ENCODE peak calls at places on chromosomes 1 and 21, in nine cellular contexts. One of them, this sample, is unnamed.

GRCh38 chr1:158998781-158999161 is 10.9 kb upstream of the IFI16 start:
- DNase-seq in spleen: peak
- DNase-seq in HepG2: peak
- DNase-seq in suprapubic skin: no peak
- DNase-seq in endothelial cell of umbilical vein: peak
- DNase-seq in sigmoid colon: peak
- DNase-seq in transverse colon: peak
- DNase-seq in breast epithelium: no peak
- DNase-seq in HCT116: peak
- DNase-seq in this sample: no peak

GRCh38 chr1:150976879-150977694 is 2.5 kb upstream of the CERS2 start:
- DNase-seq in spleen: peak
- DNase-seq in HepG2: peak
- DNase-seq in suprapubic skin: peak
- DNase-seq in endothelial cell of umbilical vein: peak
- DNase-seq in sigmoid colon: peak
- DNase-seq in transverse colon: peak
- DNase-seq in breast epithelium: peak
- DNase-seq in HCT116: peak
- DNase-seq in this sample: peak

GRCh38 chr1:224432141-224432540 is 2.5 kb downstream of the WDR26 start:
- DNase-seq in spleen: no peak
- DNase-seq in HepG2: no peak
- DNase-seq in suprapubic skin: no peak
- DNase-seq in endothelial cell of umbilical vein: peak
- DNase-seq in sigmoid colon: no peak
- DNase-seq in transverse colon: no peak
- DNase-seq in breast epithelium: no peak
- DNase-seq in HCT116: no peak
- DNase-seq in this sample: no peak

GRCh38 chr1:64965239-64966157 is 851 bp downstream of the JAK1 start:
- DNase-seq in spleen: peak
- DNase-seq in HepG2: no peak
- DNase-seq in suprapubic skin: peak
- DNase-seq in endothelial cell of umbilical vein: peak
- DNase-seq in sigmoid colon: peak
- DNase-seq in transverse colon: peak
- DNase-seq in breast epithelium: peak
- DNase-seq in HCT116: no peak
- DNase-seq in this sample: peak

GRCh38 chr1:18360251-18360650 is 120.5 kb upstream of the KLHDC7A start:
- DNase-seq in spleen: no peak
- DNase-seq in HepG2: no peak
- DNase-seq in suprapubic skin: no peak
- DNase-seq in endothelial cell of umbilical vein: no peak
- DNase-seq in sigmoid colon: no peak
- DNase-seq in transverse colon: no peak
- DNase-seq in breast epithelium: no peak
- DNase-seq in HCT116: peak
- DNase-seq in this sample: no peak

GRCh38 chr1:234478152-234478480 is 863 bp downstream of the TARBP1 start:
- DNase-seq in spleen: peak
- DNase-seq in HepG2: peak
- DNase-seq in suprapubic skin: no peak
- DNase-seq in endothelial cell of umbilical vein: no peak
- DNase-seq in sigmoid colon: no peak
- DNase-seq in transverse colon: peak
- DNase-seq in breast epithelium: peak
- DNase-seq in HCT116: no peak
- DNase-seq in this sample: peak

GRCh38 chr21:31622397-31622796 is 37.1 kb upstream of the SOD1 start:
- DNase-seq in spleen: no peak
- DNase-seq in HepG2: no peak
- DNase-seq in suprapubic skin: no peak
- DNase-seq in endothelial cell of umbilical vein: no peak
- DNase-seq in sigmoid colon: no peak
- DNase-seq in transverse colon: no peak
- DNase-seq in breast epithelium: no peak
- DNase-seq in HCT116: no peak
- DNase-seq in this sample: no peak

GRCh38 chr21:38323721-38324591 is 67.2 kb downstream of the KCNJ15 start:
- DNase-seq in spleen: no peak
- DNase-seq in HepG2: no peak
- DNase-seq in suprapubic skin: no peak
- DNase-seq in endothelial cell of umbilical vein: no peak
- DNase-seq in sigmoid colon: no peak
- DNase-seq in transverse colon: no peak
- DNase-seq in breast epithelium: no peak
- DNase-seq in HCT116: no peak
- DNase-seq in this sample: no peak

GRCh38 chr1:86515597-86515996 is 31.3 kb upstream of the CLCA4 start:
- DNase-seq in spleen: no peak
- DNase-seq in HepG2: peak
- DNase-seq in suprapubic skin: no peak
- DNase-seq in endothelial cell of umbilical vein: peak
- DNase-seq in sigmoid colon: no peak
- DNase-seq in transverse colon: peak
- DNase-seq in breast epithelium: no peak
- DNase-seq in HCT116: peak
- DNase-seq in this sample: no peak
- TF ChIP-seq CTCF in spleen: no peak
- TF ChIP-seq CTCF in HepG2: peak
- TF ChIP-seq CTCF in suprapubic skin: no peak
- TF ChIP-seq CTCF in endothelial cell of umbilical vein: peak
- TF ChIP-seq CTCF in sigmoid colon: no peak
- TF ChIP-seq CTCF in transverse colon: peak
- TF ChIP-seq CTCF in breast epithelium: peak
- TF ChIP-seq CTCF in HCT116: peak
- TF ChIP-seq CTCF in this sample: no peak

GRCh38 chr1:15849775-15850449 is 2.4 kb downstream of the SPEN start:
- DNase-seq in spleen: peak
- DNase-seq in HepG2: peak
- DNase-seq in suprapubic skin: peak
- DNase-seq in endothelial cell of umbilical vein: peak
- DNase-seq in sigmoid colon: peak
- DNase-seq in transverse colon: peak
- DNase-seq in breast epithelium: no peak
- DNase-seq in HCT116: peak
- DNase-seq in this sample: peak

GRCh38 chr1:15848143-15848928 is 829 bp downstream of the SPEN start:
- DNase-seq in spleen: peak
- DNase-seq in HepG2: no peak
- DNase-seq in suprapubic skin: peak
- DNase-seq in endothelial cell of umbilical vein: peak
- DNase-seq in sigmoid colon: peak
- DNase-seq in transverse colon: peak
- DNase-seq in breast epithelium: no peak
- DNase-seq in HCT116: no peak
- DNase-seq in this sample: peak

GRCh38 chr1:15850450-15851079 is 3.1 kb downstream of the SPEN start:
- DNase-seq in spleen: no peak
- DNase-seq in HepG2: peak
- DNase-seq in suprapubic skin: no peak
- DNase-seq in endothelial cell of umbilical vein: peak
- DNase-seq in sigmoid colon: no peak
- DNase-seq in transverse colon: no peak
- DNase-seq in breast epithelium: no peak
- DNase-seq in HCT116: no peak
- DNase-seq in this sample: no peak

GRCh38 chr1:15847893-15848142 is 311 bp downstream of the SPEN start:
- DNase-seq in spleen: no peak
- DNase-seq in HepG2: no peak
- DNase-seq in suprapubic skin: no peak
- DNase-seq in endothelial cell of umbilical vein: no peak
- DNase-seq in sigmoid colon: no peak
- DNase-seq in transverse colon: no peak
- DNase-seq in breast epithelium: no peak
- DNase-seq in HCT116: no peak
- DNase-seq in this sample: no peak

DNA sequence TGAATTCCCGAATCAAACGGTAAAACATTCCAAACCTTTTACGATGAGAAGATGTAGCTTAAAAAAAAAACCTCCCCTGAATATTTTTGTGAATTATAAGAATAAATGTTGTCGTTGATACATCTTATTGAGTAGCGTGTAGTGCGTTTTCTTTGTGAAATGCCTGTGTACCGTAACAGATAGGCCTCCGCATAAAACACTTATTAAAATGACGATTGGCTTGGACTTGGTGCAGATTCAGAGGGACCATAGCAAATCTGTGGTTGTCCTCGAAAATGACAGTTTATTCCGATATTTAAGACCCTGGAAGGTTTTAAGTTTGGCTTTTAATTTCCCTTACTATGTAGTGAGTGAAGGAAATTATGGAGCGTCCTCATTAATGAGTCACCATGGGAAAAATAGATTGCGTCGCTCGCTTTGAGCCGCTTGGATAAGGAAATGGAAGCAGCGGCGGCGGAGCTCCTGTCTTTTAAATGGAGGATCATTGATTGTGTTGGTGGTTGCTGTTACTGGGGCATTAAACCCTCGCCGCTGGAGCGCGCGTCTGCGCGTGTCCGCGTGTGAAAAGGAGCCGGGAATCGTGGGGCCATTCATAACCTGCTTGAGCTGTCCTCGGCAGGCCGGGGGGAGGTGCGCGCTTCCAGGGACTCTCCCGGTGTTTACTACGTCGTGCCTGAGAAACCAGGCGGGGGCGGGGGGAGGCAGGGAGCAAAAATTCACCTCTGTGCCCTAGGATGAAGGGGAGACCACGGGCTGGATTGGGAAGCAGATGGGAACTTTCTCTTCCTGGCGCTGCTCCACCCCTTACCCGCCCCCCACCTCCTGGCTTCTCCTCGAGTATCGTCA is 1.6 kb downstream of the SPEN start:
- DNase-seq in spleen: peak
- DNase-seq in HepG2: peak
- DNase-seq in suprapubic skin: peak
- DNase-seq in endothelial cell of umbilical vein: peak
- DNase-seq in sigmoid colon: peak
- DNase-seq in transverse colon: peak
- DNase-seq in breast epithelium: peak
- DNase-seq in HCT116: peak
- DNase-seq in this sample: peak
- TF ChIP-seq POLR2A in spleen: no peak
- TF ChIP-seq POLR2A in HepG2: peak
- TF ChIP-seq POLR2A in suprapubic skin: peak
- TF ChIP-seq POLR2A in endothelial cell of umbilical vein: peak
- TF ChIP-seq POLR2A in sigmoid colon: peak
- TF ChIP-seq POLR2A in transverse colon: peak
- TF ChIP-seq POLR2A in breast epithelium: peak
- TF ChIP-seq POLR2A in HCT116: peak
- TF ChIP-seq POLR2A in this sample: no peak

GRCh38 chr1:197145451-197146029 is 929 bp downstream of the ASPM start:
- DNase-seq in spleen: no peak
- DNase-seq in HepG2: no peak
- DNase-seq in suprapubic skin: peak
- DNase-seq in endothelial cell of umbilical vein: peak
- DNase-seq in sigmoid colon: no peak
- DNase-seq in transverse colon: no peak
- DNase-seq in breast epithelium: no peak
- DNase-seq in HCT116: no peak
- DNase-seq in this sample: no peak

GRCh38 chr1:197144570-197145325 is 1.7 kb downstream of the ASPM start:
- DNase-seq in spleen: no peak
- DNase-seq in HepG2: peak
- DNase-seq in suprapubic skin: no peak
- DNase-seq in endothelial cell of umbilical vein: peak
- DNase-seq in sigmoid colon: no peak
- DNase-seq in transverse colon: no peak
- DNase-seq in breast epithelium: no peak
- DNase-seq in HCT116: no peak
- DNase-seq in this sample: no peak

GRCh38 chr1:197149340-197149739 is 2.9 kb upstream of the ASPM start:
- DNase-seq in spleen: no peak
- DNase-seq in HepG2: no peak
- DNase-seq in suprapubic skin: no peak
- DNase-seq in endothelial cell of umbilical vein: no peak
- DNase-seq in sigmoid colon: no peak
- DNase-seq in transverse colon: no peak
- DNase-seq in breast epithelium: no peak
- DNase-seq in HCT116: no peak
- DNase-seq in this sample: no peak

GRCh38 chr1:197150336-197151005 is 4.0 kb upstream of the ASPM start:
- DNase-seq in spleen: no peak
- DNase-seq in HepG2: no peak
- DNase-seq in suprapubic skin: no peak
- DNase-seq in endothelial cell of umbilical vein: no peak
- DNase-seq in sigmoid colon: no peak
- DNase-seq in transverse colon: no peak
- DNase-seq in breast epithelium: no peak
- DNase-seq in HCT116: no peak
- DNase-seq in this sample: no peak

DNA sequence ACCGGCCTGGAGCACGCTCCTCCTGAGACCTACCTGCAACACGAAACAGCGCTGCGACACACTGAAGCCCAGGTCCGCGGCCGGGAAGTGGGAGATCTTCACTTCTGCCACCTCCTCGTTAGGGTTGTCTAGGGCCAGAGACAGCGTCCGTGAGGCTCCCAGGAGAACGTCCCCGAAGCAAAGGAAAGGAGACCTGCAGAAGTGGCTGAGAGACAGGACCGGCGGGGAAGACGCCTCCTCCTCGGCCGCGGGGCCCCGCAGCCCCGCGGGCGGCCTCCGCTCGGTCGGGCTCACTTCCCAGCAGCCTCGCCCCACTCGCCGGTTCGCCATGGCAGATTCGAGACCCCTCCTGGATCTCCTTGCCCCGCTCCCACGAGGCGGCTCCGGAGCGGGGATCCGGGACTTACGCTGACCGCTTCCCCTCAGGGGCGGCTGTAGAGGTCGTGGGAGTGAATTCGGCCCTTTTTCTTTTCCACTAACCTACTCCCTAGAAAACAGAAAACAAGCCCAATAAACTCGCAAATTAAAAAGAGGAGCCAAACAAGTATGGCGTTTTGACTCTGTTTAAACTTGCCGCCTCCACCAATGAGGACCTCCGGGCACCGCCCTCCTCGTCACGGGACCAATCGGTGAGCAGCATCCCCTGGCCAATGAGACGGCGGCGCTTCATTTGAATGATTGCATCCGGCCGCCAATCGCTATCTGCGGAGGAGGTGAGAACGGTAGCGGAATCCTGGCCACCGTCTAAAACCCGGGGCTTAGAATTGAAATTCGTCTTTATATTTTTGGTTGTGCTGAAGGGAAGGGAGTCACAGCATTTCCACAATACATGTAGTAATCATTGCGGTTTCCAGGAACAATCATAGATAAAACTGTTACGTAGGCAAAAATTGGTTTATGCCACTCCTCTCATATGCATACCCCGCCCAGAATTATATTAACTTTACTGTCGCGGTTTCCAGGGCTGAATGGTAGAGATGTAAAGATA is at the start of gene ASPM:
- DNase-seq in spleen: peak
- DNase-seq in HepG2: peak
- DNase-seq in suprapubic skin: peak
- DNase-seq in endothelial cell of umbilical vein: peak
- DNase-seq in sigmoid colon: peak
- DNase-seq in transverse colon: peak
- DNase-seq in breast epithelium: peak
- DNase-seq in HCT116: peak
- DNase-seq in this sample: peak
- TF ChIP-seq POLR2AphosphoS5 in spleen: peak
- TF ChIP-seq POLR2AphosphoS5 in HepG2: peak
- TF ChIP-seq POLR2AphosphoS5 in suprapubic skin: no peak
- TF ChIP-seq POLR2AphosphoS5 in endothelial cell of umbilical vein: peak
- TF ChIP-seq POLR2AphosphoS5 in sigmoid colon: no peak
- TF ChIP-seq POLR2AphosphoS5 in transverse colon: peak
- TF ChIP-seq POLR2AphosphoS5 in breast epithelium: no peak
- TF ChIP-seq POLR2AphosphoS5 in HCT116: peak
- TF ChIP-seq POLR2AphosphoS5 in this sample: peak

GRCh38 chr1:225813250-225813964 is 3.5 kb downstream of the EPHX1 start:
- DNase-seq in spleen: no peak
- DNase-seq in HepG2: peak
- DNase-seq in suprapubic skin: peak
- DNase-seq in endothelial cell of umbilical vein: peak
- DNase-seq in sigmoid colon: peak
- DNase-seq in transverse colon: peak
- DNase-seq in breast epithelium: no peak
- DNase-seq in HCT116: no peak
- DNase-seq in this sample: peak

GRCh38 chr1:225812488-225813249 is 2.7 kb downstream of the EPHX1 start:
- DNase-seq in spleen: no peak
- DNase-seq in HepG2: no peak
- DNase-seq in suprapubic skin: no peak
- DNase-seq in endothelial cell of umbilical vein: no peak
- DNase-seq in sigmoid colon: no peak
- DNase-seq in transverse colon: no peak
- DNase-seq in breast epithelium: no peak
- DNase-seq in HCT116: no peak
- DNase-seq in this sample: no peak

GRCh38 chr1:225809842-225810578 is at the start of gene EPHX1:
- DNase-seq in spleen: peak
- DNase-seq in HepG2: peak
- DNase-seq in suprapubic skin: peak
- DNase-seq in endothelial cell of umbilical vein: peak
- DNase-seq in sigmoid colon: peak
- DNase-seq in transverse colon: peak
- DNase-seq in breast epithelium: peak
- DNase-seq in HCT116: peak
- DNase-seq in this sample: peak

GRCh38 chr1:225814381-225814780 is 4.5 kb downstream of the EPHX1 start:
- DNase-seq in spleen: no peak
- DNase-seq in HepG2: no peak
- DNase-seq in suprapubic skin: no peak
- DNase-seq in endothelial cell of umbilical vein: no peak
- DNase-seq in sigmoid colon: no peak
- DNase-seq in transverse colon: no peak
- DNase-seq in breast epithelium: no peak
- DNase-seq in HCT116: no peak
- DNase-seq in this sample: no peak

DNA sequence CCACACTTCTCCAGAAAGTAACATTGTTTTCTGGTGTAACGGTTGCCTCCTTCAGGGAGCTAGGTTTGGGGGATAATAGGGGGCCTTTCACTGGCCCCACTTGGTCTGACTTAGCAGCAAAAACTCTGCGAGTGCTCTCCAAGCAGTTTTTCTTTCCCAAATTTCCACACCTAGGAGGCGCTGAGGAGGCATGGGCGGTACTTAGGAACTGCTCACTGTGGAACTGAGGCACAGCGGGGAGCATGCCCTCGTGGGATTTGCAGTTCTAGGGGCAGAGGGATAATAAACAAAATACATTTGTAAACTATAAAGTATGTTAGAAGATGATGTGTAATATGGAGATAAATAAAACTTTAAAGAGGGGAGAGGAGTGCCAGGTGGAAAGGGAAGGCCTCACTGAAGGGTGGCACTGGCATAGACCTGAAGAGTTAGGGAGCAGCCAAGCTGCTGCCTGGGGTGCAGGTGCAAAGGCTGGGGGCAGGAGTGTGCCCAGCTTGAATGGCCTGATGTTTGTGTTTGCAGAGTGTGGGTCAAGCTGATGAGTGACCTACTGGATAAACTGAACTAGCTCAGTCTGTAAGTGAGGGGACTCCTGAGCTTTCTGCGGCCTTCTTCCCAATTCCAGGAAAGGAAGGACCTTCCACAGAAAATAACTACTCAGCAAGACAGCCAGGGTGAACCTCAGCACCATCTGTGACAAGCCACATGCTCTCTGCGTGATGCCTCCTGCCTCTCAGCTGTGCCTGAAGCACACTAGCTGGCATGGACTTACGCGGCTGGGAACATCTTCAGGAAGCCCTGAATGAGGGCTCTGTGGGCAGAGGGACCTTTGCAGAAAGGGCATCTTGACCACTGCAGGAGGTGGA is 1.9 kb downstream of the EPHX1 start:
- DNase-seq in spleen: no peak
- DNase-seq in HepG2: peak
- DNase-seq in suprapubic skin: no peak
- DNase-seq in endothelial cell of umbilical vein: no peak
- DNase-seq in sigmoid colon: no peak
- DNase-seq in transverse colon: peak
- DNase-seq in breast epithelium: no peak
- DNase-seq in HCT116: no peak
- DNase-seq in this sample: no peak
- TF ChIP-seq CTCF in spleen: no peak
- TF ChIP-seq CTCF in HepG2: peak
- TF ChIP-seq CTCF in suprapubic skin: peak
- TF ChIP-seq CTCF in endothelial cell of umbilical vein: no peak
- TF ChIP-seq CTCF in sigmoid colon: no peak
- TF ChIP-seq CTCF in transverse colon: peak
- TF ChIP-seq CTCF in breast epithelium: no peak
- TF ChIP-seq CTCF in HCT116: peak
- TF ChIP-seq CTCF in this sample: no peak